ENCODE peak calls at places on chromosomes 11 and 22, in four cellular contexts. Z, Q, V and W are unnamed samples.

GRCh38 chr11:61904539-61905048 is 12.8 kb downstream of the RAB3IL1 start:
- DNase-seq in Z (no peak), Q (no peak), V (peak), W (no peak)

GRCh38 chr11:63961608-63962412 is 12.6 kb upstream of the COX8A start:
- DNase-seq in Z (peak), Q (no peak), V (peak), W (peak)

GRCh38 chr11:132028380-132029240 is 658.2 kb downstream of the NTM start:
- DNase-seq in Z (peak), Q (peak), V (peak), W (peak)

GRCh38 chr11:69497221-69497787 is 15.8 kb downstream of the LINC01488 start:
- DNase-seq in Z (no peak), Q (peak), V (peak), W (no peak)

GRCh38 chr11:57368106-57368826 is 12.7 kb downstream of the PRG3 start:
- DNase-seq in Z (peak), Q (no peak), V (no peak), W (peak)

GRCh38 chr11:9379046-9379445 is 5.4 kb upstream of the IPO7 start:
- DNase-seq in Z (no peak), Q (no peak), V (peak), W (no peak)

GRCh38 chr11:29243616-29244015 is 773.2 kb downstream of the KCNA4 start:
- DNase-seq in Z (no peak), Q (no peak), V (no peak), W (no peak)

GRCh38 chr11:126722006-126722736 is 278.4 kb downstream of the KIRREL3 start:
- DNase-seq in Z (no peak), Q (no peak), V (no peak), W (no peak)

GRCh38 chr11:118953265-118953664 is 2.8 kb upstream of the UPK2 start:
- DNase-seq in Z (peak), Q (no peak), V (peak), W (peak)

GRCh38 chr22:37896181-37896592 is 9.9 kb upstream of the MICALL1 start:
- DNase-seq in Z (no peak), Q (no peak), V (no peak), W (no peak)

GRCh38 chr22:25680049-25680448 is 61.9 kb upstream of the MYO18B start:
- DNase-seq in Z (no peak), Q (no peak), V (no peak), W (no peak)

GRCh38 chr11:30987819-30988218 is 381.7 kb downstream of the DCDC1 start:
- DNase-seq in Z (no peak), Q (no peak), V (no peak), W (no peak)

GRCh38 chr11:77201370-77201769 is 73.3 kb downstream of the MYO7A start:
- DNase-seq in Z (no peak), Q (no peak), V (no peak), W (no peak)